ENCODE peak calls at places on chromosomes 1 and 21, in four cellular contexts. Z is left lung, V is NT2/D1, T is PC-3. E is an unnamed sample.
A peak's percentile ranks its signal among the peaks of the same experiment; 100 is the strongest.

GRCh38 chr1:110746644-110747259 is 72.0 kb upstream of the KCNA3 start:
- DNase-seq in V (peak; percentile 58), Z (peak; percentile 48), T (peak; percentile 71), E (peak; percentile 66)

GRCh38 chr1:29218223-29218622 is 12.5 kb downstream of the MECR start:
- DNase-seq in Z (no peak), T (no peak), V (no peak), E (no peak)

GRCh38 chr1:235835226-235835625 is 31.5 kb downstream of the LYST start:
- DNase-seq in Z (no peak), T (no peak), V (no peak), E (no peak)

GRCh38 chr1:243246916-243247315 is 8.2 kb downstream of the CEP170 start:
- DNase-seq in Z (no peak), V (no peak), T (peak; percentile 70), E (no peak)

GRCh38 chr21:35190201-35190701 is 141.1 kb upstream of the RUNX1 start:
- DNase-seq in Z (no peak), V (no peak), T (peak; percentile 45), E (no peak)

GRCh38 chr1:238985312-238985711 is 401.1 kb upstream of the CHRM3 start:
- DNase-seq in Z (no peak), V (no peak), T (peak; percentile 48), E (no peak)

GRCh38 chr1:185441608-185442007 is 124.6 kb upstream of the IVNS1ABP start:
- DNase-seq in V (no peak), Z (no peak), T (peak; percentile 88), E (peak; percentile 56)

GRCh38 chr1:78047131-78047530 is 1.4 kb downstream of the GIPC2 start:
- DNase-seq in V (no peak), T (no peak), Z (no peak), E (no peak)

DNA sequence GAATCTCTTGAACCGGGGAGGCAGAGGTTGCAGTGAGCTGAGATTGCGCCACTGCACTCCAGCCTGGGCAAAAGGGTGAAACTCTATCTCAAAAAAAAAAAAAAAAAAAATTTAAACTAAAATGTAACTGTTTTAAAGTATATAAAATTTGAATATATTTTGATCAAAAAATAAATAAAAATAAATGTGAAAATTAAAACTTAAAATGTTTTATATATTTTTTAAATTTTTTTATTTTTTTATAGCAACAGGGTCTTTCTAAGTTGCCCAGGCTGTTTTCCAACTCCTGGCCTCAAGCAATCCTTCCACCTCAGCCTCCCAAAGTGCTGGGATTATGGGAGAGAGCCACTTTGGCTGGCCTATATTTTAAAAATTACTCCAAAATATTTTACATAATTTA is 15.2 kb upstream of the FAM76A start:
- DNase-seq in T (no peak), Z (no peak), V (no peak), E (no peak)
- H3K4me1 ChIP-seq in T (no peaks in the 10 kb centered on the region), Z (no peaks in the 10 kb centered on the region), V (no peaks in the 10 kb centered on the region), E (no peaks in the 10 kb centered on the region)

GRCh38 chr1:17632541-17633193 is 93.2 kb downstream of the ARHGEF10L start:
- DNase-seq in Z (no peak), V (no peak), T (peak; percentile 82), E (peak; percentile 57)
- H3K4me3 ChIP-seq in Z (no peak overlapping the region), V (no peak overlapping the region), T (no peak overlapping the region), E (no peak overlapping the region)

DNA sequence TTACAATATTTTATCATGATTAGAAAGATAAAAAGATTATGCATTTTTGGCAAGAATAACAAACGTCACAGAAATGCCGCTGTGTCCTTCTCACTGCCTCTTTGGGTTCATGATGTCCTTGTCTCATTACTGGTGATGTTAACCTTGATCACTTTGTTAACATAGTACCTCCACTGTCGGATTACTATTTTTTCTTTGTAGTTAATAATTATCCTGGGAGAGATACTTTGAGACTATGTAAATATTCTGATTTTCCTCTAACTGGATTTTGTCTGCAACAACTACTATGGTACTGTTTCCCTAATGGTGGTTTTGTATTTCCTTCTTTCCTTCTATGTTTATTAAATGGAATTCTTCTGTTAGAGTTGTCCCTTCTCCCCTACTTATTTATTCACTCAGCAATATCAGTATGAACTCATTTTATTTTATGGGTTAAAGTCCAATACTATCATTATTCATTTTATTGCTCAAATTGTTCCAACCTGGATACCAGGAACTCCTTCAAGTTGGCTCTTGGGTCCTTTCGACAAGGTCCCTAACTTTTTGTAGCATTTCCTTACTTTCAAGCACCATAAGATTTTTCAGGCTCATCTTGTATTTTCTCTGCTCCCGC is 4.1 kb downstream of the TOR1AIP2 start:
- DNase-seq in T (no peak), Z (no peak), V (no peak), E (no peak)
- H3K4me1 ChIP-seq in T (peaks cover 16% of the 10 kb centered on the region), Z (peaks cover 69% of the 10 kb centered on the region), V (no peaks in the 10 kb centered on the region), E (peaks cover 40% of the 10 kb centered on the region)

GRCh38 chr21:31185663-31186062 is 147.4 kb upstream of the KRTAP19-8 start:
- DNase-seq in T (no peak), V (no peak), Z (no peak), E (no peak)
- H3K4me3 ChIP-seq in T (no peak overlapping the region), V (no peak overlapping the region), Z (no peak overlapping the region), E (no peak overlapping the region)

E was measured in adipocyte.